ENCODE peak calls at places on chromosomes 1 and 21, in five cellular contexts. One of them, this sample, is unnamed.

GRCh38 chr1:228500143-228500736 is 13.1 kb downstream of the RNF187 start:
- DNase-seq in activated CD4-positive, CD25-positive, alpha-beta regulatory T cell treated with anti-CD3 and anti-CD28 coated beads, Interleukin-2, amount 50 U/mL, for 16 hours: no peak
- DNase-seq in ACHN: no peak
- DNase-seq in KBM-7: no peak
- DNase-seq in pancreas: no peak
- DNase-seq in this sample: no peak

GRCh38 chr1:117615474-117615873 is 9.6 kb downstream of the TENT5C start:
- DNase-seq in activated CD4-positive, CD25-positive, alpha-beta regulatory T cell treated with anti-CD3 and anti-CD28 coated beads, Interleukin-2, amount 50 U/mL, for 16 hours: peak
- DNase-seq in ACHN: no peak
- DNase-seq in KBM-7: peak
- DNase-seq in pancreas: no peak
- DNase-seq in this sample: peak

GRCh38 chr1:200873671-200874397 is 1.1 kb downstream of the GPR25 start:
- DNase-seq in activated CD4-positive, CD25-positive, alpha-beta regulatory T cell treated with anti-CD3 and anti-CD28 coated beads, Interleukin-2, amount 50 U/mL, for 16 hours: no peak
- DNase-seq in ACHN: no peak
- DNase-seq in KBM-7: no peak
- DNase-seq in pancreas: no peak
- DNase-seq in this sample: no peak

GRCh38 chr1:233912909-233913308 is 8.4 kb downstream of the SLC35F3 start:
- DNase-seq in activated CD4-positive, CD25-positive, alpha-beta regulatory T cell treated with anti-CD3 and anti-CD28 coated beads, Interleukin-2, amount 50 U/mL, for 16 hours: no peak
- DNase-seq in ACHN: no peak
- DNase-seq in KBM-7: no peak
- DNase-seq in pancreas: no peak
- DNase-seq in this sample: no peak

GRCh38 chr1:178284059-178284458 is 190.2 kb downstream of the RASAL2 start:
- DNase-seq in activated CD4-positive, CD25-positive, alpha-beta regulatory T cell treated with anti-CD3 and anti-CD28 coated beads, Interleukin-2, amount 50 U/mL, for 16 hours: no peak
- DNase-seq in ACHN: no peak
- DNase-seq in KBM-7: peak
- DNase-seq in pancreas: no peak
- DNase-seq in this sample: no peak

GRCh38 chr1:4227986-4228385 is 327.9 kb upstream of the C1orf174 start:
- DNase-seq in activated CD4-positive, CD25-positive, alpha-beta regulatory T cell treated with anti-CD3 and anti-CD28 coated beads, Interleukin-2, amount 50 U/mL, for 16 hours: no peak
- DNase-seq in ACHN: no peak
- DNase-seq in KBM-7: no peak
- DNase-seq in pancreas: no peak
- DNase-seq in this sample: no peak

GRCh38 chr1:183987593-183988318 is 49.8 kb downstream of the COLGALT2 start:
- DNase-seq in activated CD4-positive, CD25-positive, alpha-beta regulatory T cell treated with anti-CD3 and anti-CD28 coated beads, Interleukin-2, amount 50 U/mL, for 16 hours: no peak
- DNase-seq in ACHN: no peak
- DNase-seq in KBM-7: no peak
- DNase-seq in pancreas: no peak
- DNase-seq in this sample: no peak

GRCh38 chr1:219119839-219120238 is 53.8 kb upstream of the LYPLAL1 start:
- DNase-seq in activated CD4-positive, CD25-positive, alpha-beta regulatory T cell treated with anti-CD3 and anti-CD28 coated beads, Interleukin-2, amount 50 U/mL, for 16 hours: no peak
- DNase-seq in ACHN: no peak
- DNase-seq in KBM-7: no peak
- DNase-seq in pancreas: no peak
- DNase-seq in this sample: no peak

GRCh38 chr1:196143602-196144342 is 464.5 kb downstream of the KCNT2 start:
- DNase-seq in activated CD4-positive, CD25-positive, alpha-beta regulatory T cell treated with anti-CD3 and anti-CD28 coated beads, Interleukin-2, amount 50 U/mL, for 16 hours: no peak
- DNase-seq in ACHN: no peak
- DNase-seq in KBM-7: peak
- DNase-seq in pancreas: no peak
- DNase-seq in this sample: no peak

GRCh38 chr1:230368363-230368762 is 57.8 kb downstream of the PGBD5 start:
- DNase-seq in activated CD4-positive, CD25-positive, alpha-beta regulatory T cell treated with anti-CD3 and anti-CD28 coated beads, Interleukin-2, amount 50 U/mL, for 16 hours: no peak
- DNase-seq in ACHN: no peak
- DNase-seq in KBM-7: no peak
- DNase-seq in pancreas: no peak
- DNase-seq in this sample: no peak

GRCh38 chr1:225754940-225755635 is 22.5 kb upstream of the SRP9 start:
- DNase-seq in activated CD4-positive, CD25-positive, alpha-beta regulatory T cell treated with anti-CD3 and anti-CD28 coated beads, Interleukin-2, amount 50 U/mL, for 16 hours: no peak
- DNase-seq in ACHN: peak
- DNase-seq in KBM-7: peak
- DNase-seq in pancreas: peak
- DNase-seq in this sample: no peak

GRCh38 chr21:35257413-35257812 is 208.3 kb upstream of the RUNX1 start:
- DNase-seq in activated CD4-positive, CD25-positive, alpha-beta regulatory T cell treated with anti-CD3 and anti-CD28 coated beads, Interleukin-2, amount 50 U/mL, for 16 hours: no peak
- DNase-seq in ACHN: peak
- DNase-seq in KBM-7: no peak
- DNase-seq in pancreas: peak
- DNase-seq in this sample: peak

GRCh38 chr1:151680812-151681211 is 35.8 kb downstream of the CELF3 start:
- DNase-seq in activated CD4-positive, CD25-positive, alpha-beta regulatory T cell treated with anti-CD3 and anti-CD28 coated beads, Interleukin-2, amount 50 U/mL, for 16 hours: no peak
- DNase-seq in ACHN: peak
- DNase-seq in KBM-7: no peak
- DNase-seq in pancreas: no peak
- DNase-seq in this sample: no peak

GRCh38 chr1:44608141-44608540 is 66.1 kb downstream of the TMEM53 start:
- DNase-seq in activated CD4-positive, CD25-positive, alpha-beta regulatory T cell treated with anti-CD3 and anti-CD28 coated beads, Interleukin-2, amount 50 U/mL, for 16 hours: no peak
- DNase-seq in ACHN: no peak
- DNase-seq in KBM-7: peak
- DNase-seq in pancreas: no peak
- DNase-seq in this sample: no peak

GRCh38 chr1:199422206-199422605 is 605.3 kb upstream of the NR5A2 start:
- DNase-seq in activated CD4-positive, CD25-positive, alpha-beta regulatory T cell treated with anti-CD3 and anti-CD28 coated beads, Interleukin-2, amount 50 U/mL, for 16 hours: no peak
- DNase-seq in ACHN: peak
- DNase-seq in KBM-7: peak
- DNase-seq in pancreas: no peak
- DNase-seq in this sample: no peak

GRCh38 chr1:9691108-9691445 is 39.5 kb downstream of the PIK3CD start:
- DNase-seq in activated CD4-positive, CD25-positive, alpha-beta regulatory T cell treated with anti-CD3 and anti-CD28 coated beads, Interleukin-2, amount 50 U/mL, for 16 hours: no peak
- DNase-seq in ACHN: peak
- DNase-seq in KBM-7: no peak
- DNase-seq in pancreas: no peak
- DNase-seq in this sample: no peak

GRCh38 chr1:56278052-56278451 is 301.3 kb downstream of the PLPP3 start:
- DNase-seq in activated CD4-positive, CD25-positive, alpha-beta regulatory T cell treated with anti-CD3 and anti-CD28 coated beads, Interleukin-2, amount 50 U/mL, for 16 hours: no peak
- DNase-seq in ACHN: no peak
- DNase-seq in KBM-7: no peak
- DNase-seq in pancreas: no peak
- DNase-seq in this sample: no peak

GRCh38 chr1:45954401-45954847 is 151.0 kb downstream of the MAST2 start:
- DNase-seq in activated CD4-positive, CD25-positive, alpha-beta regulatory T cell treated with anti-CD3 and anti-CD28 coated beads, Interleukin-2, amount 50 U/mL, for 16 hours: no peak
- DNase-seq in ACHN: peak
- DNase-seq in KBM-7: no peak
- DNase-seq in pancreas: no peak
- DNase-seq in this sample: no peak

GRCh38 chr1:164774413-164774812 is 215.4 kb downstream of the PBX1 start:
- DNase-seq in activated CD4-positive, CD25-positive, alpha-beta regulatory T cell treated with anti-CD3 and anti-CD28 coated beads, Interleukin-2, amount 50 U/mL, for 16 hours: no peak
- DNase-seq in ACHN: no peak
- DNase-seq in KBM-7: no peak
- DNase-seq in pancreas: no peak
- DNase-seq in this sample: no peak

GRCh38 chr1:20723537-20724363 is 5.9 kb upstream of the KIF17 start:
- DNase-seq in activated CD4-positive, CD25-positive, alpha-beta regulatory T cell treated with anti-CD3 and anti-CD28 coated beads, Interleukin-2, amount 50 U/mL, for 16 hours: no peak
- DNase-seq in ACHN: no peak
- DNase-seq in KBM-7: no peak
- DNase-seq in pancreas: no peak
- DNase-seq in this sample: peak

GRCh38 chr1:199313444-199313843 is 674.6 kb downstream of the PTPRC start:
- DNase-seq in activated CD4-positive, CD25-positive, alpha-beta regulatory T cell treated with anti-CD3 and anti-CD28 coated beads, Interleukin-2, amount 50 U/mL, for 16 hours: no peak
- DNase-seq in ACHN: no peak
- DNase-seq in KBM-7: no peak
- DNase-seq in pancreas: no peak
- DNase-seq in this sample: no peak

GRCh38 chr1:96596226-96596625 is 125.4 kb upstream of the PTBP2 start:
- DNase-seq in activated CD4-positive, CD25-positive, alpha-beta regulatory T cell treated with anti-CD3 and anti-CD28 coated beads, Interleukin-2, amount 50 U/mL, for 16 hours: no peak
- DNase-seq in ACHN: peak
- DNase-seq in KBM-7: peak
- DNase-seq in pancreas: peak
- DNase-seq in this sample: no peak

GRCh38 chr1:117110774-117111173 is 10.8 kb downstream of the TRIM45 start:
- DNase-seq in activated CD4-positive, CD25-positive, alpha-beta regulatory T cell treated with anti-CD3 and anti-CD28 coated beads, Interleukin-2, amount 50 U/mL, for 16 hours: no peak
- DNase-seq in ACHN: no peak
- DNase-seq in KBM-7: no peak
- DNase-seq in pancreas: no peak
- DNase-seq in this sample: no peak

GRCh38 chr1:109020693-109021092 is 21.2 kb downstream of the WDR47 start:
- DNase-seq in activated CD4-positive, CD25-positive, alpha-beta regulatory T cell treated with anti-CD3 and anti-CD28 coated beads, Interleukin-2, amount 50 U/mL, for 16 hours: no peak
- DNase-seq in ACHN: no peak
- DNase-seq in KBM-7: no peak
- DNase-seq in pancreas: no peak
- DNase-seq in this sample: no peak

GRCh38 chr1:77322061-77322900 is 40.5 kb downstream of the AK5 start:
- DNase-seq in activated CD4-positive, CD25-positive, alpha-beta regulatory T cell treated with anti-CD3 and anti-CD28 coated beads, Interleukin-2, amount 50 U/mL, for 16 hours: no peak
- DNase-seq in ACHN: peak
- DNase-seq in KBM-7: no peak
- DNase-seq in pancreas: peak
- DNase-seq in this sample: no peak

GRCh38 chr1:164510435-164510834 is 48.5 kb upstream of the PBX1 start:
- DNase-seq in activated CD4-positive, CD25-positive, alpha-beta regulatory T cell treated with anti-CD3 and anti-CD28 coated beads, Interleukin-2, amount 50 U/mL, for 16 hours: no peak
- DNase-seq in ACHN: peak
- DNase-seq in KBM-7: no peak
- DNase-seq in pancreas: peak
- DNase-seq in this sample: no peak

GRCh38 chr1:90591970-90592356 is 125.1 kb downstream of the BARHL2 start:
- DNase-seq in activated CD4-positive, CD25-positive, alpha-beta regulatory T cell treated with anti-CD3 and anti-CD28 coated beads, Interleukin-2, amount 50 U/mL, for 16 hours: no peak
- DNase-seq in ACHN: no peak
- DNase-seq in KBM-7: no peak
- DNase-seq in pancreas: no peak
- DNase-seq in this sample: no peak

GRCh38 chr1:52927219-52928082 is at the start of gene SCP2:
- DNase-seq in activated CD4-positive, CD25-positive, alpha-beta regulatory T cell treated with anti-CD3 and anti-CD28 coated beads, Interleukin-2, amount 50 U/mL, for 16 hours: peak
- DNase-seq in ACHN: peak
- DNase-seq in KBM-7: peak
- DNase-seq in pancreas: peak
- DNase-seq in this sample: peak

GRCh38 chr1:234987415-234988159 is 141.1 kb downstream of the TOMM20 start:
- DNase-seq in activated CD4-positive, CD25-positive, alpha-beta regulatory T cell treated with anti-CD3 and anti-CD28 coated beads, Interleukin-2, amount 50 U/mL, for 16 hours: no peak
- DNase-seq in ACHN: peak
- DNase-seq in KBM-7: no peak
- DNase-seq in pancreas: peak
- DNase-seq in this sample: no peak

GRCh38 chr1:156357977-156358376 is 11.0 kb upstream of the RHBG start:
- DNase-seq in activated CD4-positive, CD25-positive, alpha-beta regulatory T cell treated with anti-CD3 and anti-CD28 coated beads, Interleukin-2, amount 50 U/mL, for 16 hours: no peak
- DNase-seq in ACHN: no peak
- DNase-seq in KBM-7: no peak
- DNase-seq in pancreas: no peak
- DNase-seq in this sample: no peak

This sample was measured in upper lobe of left lung.